ENCODE peak calls at places on chromosome 16, in seven cellular contexts. One of them, this sample, is unnamed.

GRCh38 chr16:80964351-80964750 is 42.3 kb downstream of the CMC2 start:
- ATAC-seq in HepG2: no peak
- ATAC-seq in foreskin keratinocyte: no peak
- ATAC-seq in Panc1: no peak
- ATAC-seq in gastroesophageal sphincter: no peak
- ATAC-seq in T-cell: no peak
- ATAC-seq in left lobe of liver: no peak
- ATAC-seq in this sample: no peak

GRCh38 chr16:11748404-11749254 is 6.0 kb upstream of the TXNDC11 start:
- ATAC-seq in Panc1: no peak
- ATAC-seq in foreskin keratinocyte: no peak
- ATAC-seq in gastroesophageal sphincter: no peak
- ATAC-seq in HepG2: peak
- ATAC-seq in T-cell: no peak
- ATAC-seq in left lobe of liver: peak
- ATAC-seq in this sample: no peak

GRCh38 chr16:83392743-83393142 is 415.0 kb upstream of the HSBP1 start:
- ATAC-seq in left lobe of liver: no peak
- ATAC-seq in foreskin keratinocyte: no peak
- ATAC-seq in Panc1: no peak
- ATAC-seq in gastroesophageal sphincter: no peak
- ATAC-seq in HepG2: no peak
- ATAC-seq in T-cell: no peak
- ATAC-seq in this sample: no peak

GRCh38 chr16:24357511-24357910 is 101.4 kb downstream of the CACNG3 start:
- ATAC-seq in Panc1: no peak
- ATAC-seq in left lobe of liver: no peak
- ATAC-seq in T-cell: no peak
- ATAC-seq in HepG2: no peak
- ATAC-seq in foreskin keratinocyte: no peak
- ATAC-seq in gastroesophageal sphincter: no peak
- ATAC-seq in this sample: no peak

GRCh38 chr16:17374668-17375255 is 96.0 kb downstream of the XYLT1 start:
- ATAC-seq in gastroesophageal sphincter: no peak
- ATAC-seq in left lobe of liver: no peak
- ATAC-seq in T-cell: no peak
- ATAC-seq in foreskin keratinocyte: no peak
- ATAC-seq in Panc1: no peak
- ATAC-seq in HepG2: no peak
- ATAC-seq in this sample: no peak

GRCh38 chr16:56919099-56919800 is 12.7 kb upstream of the HERPUD1 start:
- ATAC-seq in foreskin keratinocyte: peak
- ATAC-seq in HepG2: peak
- ATAC-seq in gastroesophageal sphincter: no peak
- ATAC-seq in left lobe of liver: peak
- ATAC-seq in Panc1: no peak
- ATAC-seq in T-cell: no peak
- ATAC-seq in this sample: peak

GRCh38 chr16:5350118-5350517 is 252.5 kb upstream of the EEF2KMT start:
- ATAC-seq in Panc1: no peak
- ATAC-seq in T-cell: no peak
- ATAC-seq in gastroesophageal sphincter: no peak
- ATAC-seq in HepG2: peak
- ATAC-seq in left lobe of liver: no peak
- ATAC-seq in foreskin keratinocyte: no peak
- ATAC-seq in this sample: no peak

GRCh38 chr16:53112015-53112414 is 57.2 kb downstream of the CHD9 start:
- ATAC-seq in HepG2: no peak
- ATAC-seq in gastroesophageal sphincter: no peak
- ATAC-seq in left lobe of liver: no peak
- ATAC-seq in Panc1: no peak
- ATAC-seq in T-cell: no peak
- ATAC-seq in foreskin keratinocyte: no peak
- ATAC-seq in this sample: no peak

GRCh38 chr16:23132921-23133532 is 16.2 kb downstream of the USP31 start:
- ATAC-seq in left lobe of liver: no peak
- ATAC-seq in gastroesophageal sphincter: peak
- ATAC-seq in foreskin keratinocyte: peak
- ATAC-seq in HepG2: no peak
- ATAC-seq in T-cell: no peak
- ATAC-seq in Panc1: no peak
- ATAC-seq in this sample: no peak

GRCh38 chr16:55552621-55553020 is 13.9 kb upstream of the CAPNS2 start:
- ATAC-seq in foreskin keratinocyte: peak
- ATAC-seq in gastroesophageal sphincter: no peak
- ATAC-seq in T-cell: no peak
- ATAC-seq in HepG2: no peak
- ATAC-seq in Panc1: no peak
- ATAC-seq in left lobe of liver: no peak
- ATAC-seq in this sample: peak

GRCh38 chr16:59593256-59593655 is 859.1 kb upstream of the GOT2 start:
- ATAC-seq in foreskin keratinocyte: no peak
- ATAC-seq in HepG2: no peak
- ATAC-seq in T-cell: no peak
- ATAC-seq in Panc1: no peak
- ATAC-seq in left lobe of liver: no peak
- ATAC-seq in gastroesophageal sphincter: no peak
- ATAC-seq in this sample: no peak

GRCh38 chr16:57036315-57036714 is 47.0 kb downstream of the NLRC5 start:
- ATAC-seq in T-cell: no peak
- ATAC-seq in Panc1: no peak
- ATAC-seq in HepG2: no peak
- ATAC-seq in gastroesophageal sphincter: no peak
- ATAC-seq in left lobe of liver: no peak
- ATAC-seq in foreskin keratinocyte: no peak
- ATAC-seq in this sample: no peak

GRCh38 chr16:3029499-3030127 is 5.8 kb downstream of the THOC6 start:
- ATAC-seq in Panc1: no peak
- ATAC-seq in HepG2: peak
- ATAC-seq in gastroesophageal sphincter: no peak
- ATAC-seq in foreskin keratinocyte: peak
- ATAC-seq in T-cell: peak
- ATAC-seq in left lobe of liver: no peak
- ATAC-seq in this sample: peak

GRCh38 chr16:73143681-73144370 is 95.9 kb upstream of the ZFHX3 start:
- ATAC-seq in gastroesophageal sphincter: no peak
- ATAC-seq in HepG2: peak
- ATAC-seq in left lobe of liver: peak
- ATAC-seq in foreskin keratinocyte: no peak
- ATAC-seq in T-cell: no peak
- ATAC-seq in Panc1: no peak
- ATAC-seq in this sample: no peak

GRCh38 chr16:81765111-81765919 is 13.8 kb upstream of the PLCG2 start:
- ATAC-seq in T-cell: no peak
- ATAC-seq in Panc1: no peak
- ATAC-seq in foreskin keratinocyte: no peak
- ATAC-seq in gastroesophageal sphincter: no peak
- ATAC-seq in HepG2: no peak
- ATAC-seq in left lobe of liver: peak
- ATAC-seq in this sample: peak

GRCh38 chr16:17002557-17002956 is 468.2 kb downstream of the XYLT1 start:
- ATAC-seq in Panc1: no peak
- ATAC-seq in foreskin keratinocyte: no peak
- ATAC-seq in HepG2: no peak
- ATAC-seq in gastroesophageal sphincter: no peak
- ATAC-seq in left lobe of liver: no peak
- ATAC-seq in T-cell: no peak
- ATAC-seq in this sample: no peak

GRCh38 chr16:66127459-66128362 is 238.8 kb upstream of the CDH5 start:
- ATAC-seq in left lobe of liver: peak
- ATAC-seq in HepG2: peak
- ATAC-seq in foreskin keratinocyte: peak
- ATAC-seq in gastroesophageal sphincter: no peak
- ATAC-seq in Panc1: no peak
- ATAC-seq in T-cell: no peak
- ATAC-seq in this sample: no peak

GRCh38 chr16:54512461-54512860 is 225.9 kb upstream of the IRX3 start:
- ATAC-seq in Panc1: no peak
- ATAC-seq in left lobe of liver: no peak
- ATAC-seq in gastroesophageal sphincter: no peak
- ATAC-seq in HepG2: no peak
- ATAC-seq in T-cell: no peak
- ATAC-seq in foreskin keratinocyte: no peak
- ATAC-seq in this sample: no peak

GRCh38 chr16:50271148-50272041 is 5.0 kb downstream of the ADCY7 start:
- ATAC-seq in HepG2: peak
- ATAC-seq in gastroesophageal sphincter: no peak
- ATAC-seq in Panc1: no peak
- ATAC-seq in T-cell: no peak
- ATAC-seq in foreskin keratinocyte: no peak
- ATAC-seq in left lobe of liver: peak
- ATAC-seq in this sample: no peak

GRCh38 chr16:48558269-48558915 is 51.6 kb downstream of the N4BP1 start:
- ATAC-seq in HepG2: no peak
- ATAC-seq in Panc1: no peak
- ATAC-seq in foreskin keratinocyte: no peak
- ATAC-seq in gastroesophageal sphincter: peak
- ATAC-seq in left lobe of liver: no peak
- ATAC-seq in T-cell: peak
- ATAC-seq in this sample: no peak